ENCODE peak calls at places on chromosomes 16 and 17, in seven cellular contexts. One of them, this sample, is unnamed.

GRCh38 chr17:2994441-2994840 is 69.0 kb downstream of the OR1D5 start:
- DNase-seq in SK-N-SH: no peak
- DNase-seq in K562: no peak
- DNase-seq in GM12891: no peak
- DNase-seq in GM12878: no peak
- DNase-seq in H1: no peak
- DNase-seq in HepG2: no peak
- DNase-seq in this sample: no peak

GRCh38 chr17:47929218-47930000 is 12.0 kb upstream of the PNPO start:
- DNase-seq in GM12878: no peak
- DNase-seq in HepG2: no peak
- DNase-seq in K562: no peak
- DNase-seq in GM12891: no peak
- DNase-seq in H1: no peak
- DNase-seq in SK-N-SH: no peak
- DNase-seq in this sample: no peak

GRCh38 chr16:79997257-79997656 is 396.7 kb upstream of the MAF start:
- DNase-seq in GM12878: no peak
- DNase-seq in K562: peak
- DNase-seq in HepG2: peak
- DNase-seq in GM12891: no peak
- DNase-seq in SK-N-SH: peak
- DNase-seq in H1: peak
- DNase-seq in this sample: no peak

GRCh38 chr16:64621616-64622015 is 500.2 kb downstream of the CDH11 start:
- DNase-seq in H1: no peak
- DNase-seq in SK-N-SH: no peak
- DNase-seq in GM12878: no peak
- DNase-seq in GM12891: no peak
- DNase-seq in HepG2: no peak
- DNase-seq in K562: no peak
- DNase-seq in this sample: no peak

GRCh38 chr16:62805221-62805857 is 769.1 kb upstream of the CDH8 start:
- DNase-seq in GM12878: no peak
- DNase-seq in GM12891: no peak
- DNase-seq in HepG2: no peak
- DNase-seq in K562: no peak
- DNase-seq in H1: no peak
- DNase-seq in SK-N-SH: no peak
- DNase-seq in this sample: no peak

GRCh38 chr17:49438439-49438861 is 23.8 kb upstream of the PHB1 start:
- DNase-seq in GM12878: no peak
- DNase-seq in H1: peak
- DNase-seq in SK-N-SH: no peak
- DNase-seq in HepG2: peak
- DNase-seq in GM12891: no peak
- DNase-seq in K562: no peak
- DNase-seq in this sample: no peak

GRCh38 chr17:40023590-40024292 is 8.5 kb downstream of the CSF3 start:
- DNase-seq in GM12891: no peak
- DNase-seq in HepG2: no peak
- DNase-seq in GM12878: no peak
- DNase-seq in K562: no peak
- DNase-seq in H1: no peak
- DNase-seq in SK-N-SH: no peak
- DNase-seq in this sample: no peak

GRCh38 chr16:2738615-2739014 is 13.8 kb upstream of the SRRM2 start:
- DNase-seq in SK-N-SH: no peak
- DNase-seq in HepG2: no peak
- DNase-seq in H1: no peak
- DNase-seq in K562: peak
- DNase-seq in GM12891: no peak
- DNase-seq in GM12878: no peak
- DNase-seq in this sample: no peak

GRCh38 chr17:13024526-13025263 is 6.9 kb upstream of the ELAC2 start:
- DNase-seq in SK-N-SH: peak
- DNase-seq in HepG2: peak
- DNase-seq in K562: peak
- DNase-seq in GM12891: peak
- DNase-seq in GM12878: no peak
- DNase-seq in H1: peak
- DNase-seq in this sample: peak

GRCh38 chr17:72233981-72234380 is 113.2 kb downstream of the SOX9 start:
- DNase-seq in GM12878: no peak
- DNase-seq in GM12891: no peak
- DNase-seq in K562: no peak
- DNase-seq in H1: no peak
- DNase-seq in SK-N-SH: no peak
- DNase-seq in HepG2: no peak
- DNase-seq in this sample: no peak

GRCh38 chr17:80005360-80006338 is 30.0 kb downstream of the TBC1D16 start:
- DNase-seq in GM12891: peak
- DNase-seq in HepG2: peak
- DNase-seq in GM12878: no peak
- DNase-seq in SK-N-SH: peak
- DNase-seq in H1: peak
- DNase-seq in K562: peak
- DNase-seq in this sample: peak

GRCh38 chr17:21288581-21289017 is 4.1 kb downstream of the MAP2K3 start:
- DNase-seq in HepG2: no peak
- DNase-seq in GM12891: no peak
- DNase-seq in SK-N-SH: no peak
- DNase-seq in GM12878: peak
- DNase-seq in K562: no peak
- DNase-seq in H1: no peak
- DNase-seq in this sample: no peak

GRCh38 chr17:9957244-9957643 is 52.2 kb upstream of the RCVRN start:
- DNase-seq in SK-N-SH: no peak
- DNase-seq in GM12891: no peak
- DNase-seq in K562: no peak
- DNase-seq in HepG2: no peak
- DNase-seq in H1: no peak
- DNase-seq in GM12878: no peak
- DNase-seq in this sample: no peak

GRCh38 chr17:9956474-9957131 is 51.5 kb upstream of the RCVRN start:
- DNase-seq in HepG2: no peak
- DNase-seq in GM12891: no peak
- DNase-seq in GM12878: no peak
- DNase-seq in K562: no peak
- DNase-seq in SK-N-SH: no peak
- DNase-seq in H1: no peak
- DNase-seq in this sample: no peak

GRCh38 chr17:9958586-9959281 is 53.7 kb upstream of the RCVRN start:
- DNase-seq in GM12878: no peak
- DNase-seq in HepG2: no peak
- DNase-seq in K562: no peak
- DNase-seq in SK-N-SH: no peak
- DNase-seq in GM12891: no peak
- DNase-seq in H1: no peak
- DNase-seq in this sample: no peak

DNA sequence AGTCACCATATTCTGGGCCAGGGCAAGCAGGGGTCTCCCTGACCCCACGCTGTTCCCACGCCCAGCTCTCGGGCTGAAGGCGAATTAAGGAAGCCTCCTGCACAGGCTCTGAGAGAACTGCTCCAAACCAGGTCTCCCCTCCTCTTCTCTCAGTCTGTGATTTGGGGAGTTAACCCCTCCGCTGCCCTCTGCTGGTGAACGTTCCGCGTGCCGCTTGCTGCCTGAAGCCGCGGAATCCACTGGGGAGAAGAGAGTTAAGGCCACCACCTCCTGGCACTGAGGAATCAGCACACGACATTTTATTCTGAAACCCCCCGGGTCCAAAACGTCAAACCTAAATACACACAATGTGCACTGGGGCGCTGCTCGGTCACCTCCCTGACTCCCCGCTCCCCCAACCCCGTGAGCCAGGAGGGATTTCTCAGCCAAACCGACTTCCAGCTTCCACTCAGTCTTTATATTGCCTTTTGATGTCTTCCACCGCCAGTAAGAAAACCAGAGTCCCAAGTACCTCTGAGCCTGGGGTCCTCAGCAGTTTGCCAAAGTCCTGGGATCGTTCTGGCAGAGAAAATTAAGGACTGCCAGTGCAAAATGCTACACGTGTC is 54.4 kb upstream of the RCVRN start:
- DNase-seq in SK-N-SH: peak
- DNase-seq in K562: peak
- DNase-seq in H1: peak
- DNase-seq in GM12878: no peak
- DNase-seq in HepG2: peak
- DNase-seq in GM12891: peak
- DNase-seq in this sample: peak
- TF ChIP-seq TAF1 in SK-N-SH: no peak
- TF ChIP-seq TAF1 in K562: no peak
- TF ChIP-seq TAF1 in H1: no peak
- TF ChIP-seq TAF1 in GM12878: no peak
- TF ChIP-seq TAF1 in HepG2: no peak
- TF ChIP-seq TAF1 in GM12891: no peak
- TF ChIP-seq TAF1 in this sample: no peak

GRCh38 chr16:30922960-30923535 is 324 bp upstream of the FBXL19 start:
- DNase-seq in HepG2: peak
- DNase-seq in SK-N-SH: peak
- DNase-seq in GM12891: peak
- DNase-seq in K562: peak
- DNase-seq in GM12878: peak
- DNase-seq in H1: peak
- DNase-seq in this sample: peak
- TF ChIP-seq POLR2AphosphoS5 in HepG2: peak
- TF ChIP-seq POLR2AphosphoS5 in SK-N-SH: peak
- TF ChIP-seq POLR2AphosphoS5 in GM12891: no peak
- TF ChIP-seq POLR2AphosphoS5 in K562: peak
- TF ChIP-seq POLR2AphosphoS5 in GM12878: no peak
- TF ChIP-seq POLR2AphosphoS5 in H1: peak
- TF ChIP-seq POLR2AphosphoS5 in this sample: no peak

GRCh38 chr17:4742133-4742532 is 2.4 kb upstream of the CXCL16 start:
- DNase-seq in SK-N-SH: no peak
- DNase-seq in H1: no peak
- DNase-seq in GM12891: no peak
- DNase-seq in HepG2: no peak
- DNase-seq in GM12878: no peak
- DNase-seq in K562: no peak
- DNase-seq in this sample: no peak
- TF ChIP-seq TAF1 in SK-N-SH: no peak
- TF ChIP-seq TAF1 in H1: no peak
- TF ChIP-seq TAF1 in GM12891: no peak
- TF ChIP-seq TAF1 in HepG2: no peak
- TF ChIP-seq TAF1 in GM12878: no peak
- TF ChIP-seq TAF1 in K562: no peak
- TF ChIP-seq TAF1 in this sample: no peak

GRCh38 chr17:75838410-75838809 is 5.8 kb downstream of the UNC13D start:
- DNase-seq in GM12878: no peak
- DNase-seq in HepG2: no peak
- DNase-seq in K562: no peak
- DNase-seq in SK-N-SH: no peak
- DNase-seq in H1: no peak
- DNase-seq in GM12891: no peak
- DNase-seq in this sample: no peak
- TF ChIP-seq POLR2AphosphoS5 in GM12878: no peak
- TF ChIP-seq POLR2AphosphoS5 in HepG2: no peak
- TF ChIP-seq POLR2AphosphoS5 in K562: no peak
- TF ChIP-seq POLR2AphosphoS5 in SK-N-SH: no peak
- TF ChIP-seq POLR2AphosphoS5 in H1: no peak
- TF ChIP-seq POLR2AphosphoS5 in GM12891: no peak
- TF ChIP-seq POLR2AphosphoS5 in this sample: no peak

DNA sequence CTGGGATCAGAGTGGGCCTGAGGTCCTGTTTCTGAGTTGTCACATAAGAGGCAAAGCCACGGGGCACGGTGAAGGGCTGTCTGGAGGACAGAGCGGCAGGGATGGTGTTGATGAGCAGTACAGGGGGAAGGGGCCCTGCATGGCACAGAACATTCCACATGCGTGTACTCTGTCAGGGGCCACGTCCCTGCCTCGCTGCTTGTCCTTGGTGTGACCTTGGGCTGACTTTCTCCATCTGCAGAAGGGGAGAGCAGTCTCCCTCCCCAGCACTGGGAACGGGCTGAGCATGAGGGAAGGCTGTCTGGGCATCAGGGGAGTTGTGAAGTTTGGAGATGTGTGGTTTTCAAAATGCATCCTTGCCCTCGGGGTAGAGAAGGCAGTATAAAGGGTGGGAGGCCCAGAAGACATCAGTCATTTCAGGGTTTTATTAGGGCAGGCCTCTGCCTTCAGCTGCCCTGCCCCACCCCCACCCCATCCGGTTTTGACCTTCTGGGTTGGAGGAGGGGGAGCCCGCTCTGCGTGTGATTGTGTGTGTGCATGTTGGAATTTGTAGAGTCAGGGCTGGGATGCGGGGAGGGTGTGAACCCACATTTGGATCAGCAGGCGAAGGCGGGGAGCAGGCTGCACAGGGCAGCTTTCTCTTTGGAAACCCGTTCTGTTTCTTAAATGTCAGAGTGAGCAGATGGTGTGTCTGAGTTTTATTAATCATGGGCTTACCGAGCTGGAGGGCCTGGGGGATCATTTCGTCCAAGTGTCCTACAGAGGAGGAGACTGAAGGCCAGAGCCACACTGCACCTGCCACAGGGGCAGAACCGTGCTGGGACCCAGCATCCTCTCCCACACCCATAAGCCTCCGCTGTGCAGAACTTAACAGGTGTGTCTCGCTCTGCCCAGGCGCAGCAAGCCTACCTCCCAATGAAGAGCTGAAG is 71.2 kb upstream of the GSE1 start:
- DNase-seq in GM12878: no peak
- DNase-seq in GM12891: no peak
- DNase-seq in H1: no peak
- DNase-seq in K562: no peak
- DNase-seq in SK-N-SH: no peak
- DNase-seq in HepG2: no peak
- DNase-seq in this sample: no peak
- TF ChIP-seq TAF1 in GM12878: no peak
- TF ChIP-seq TAF1 in GM12891: no peak
- TF ChIP-seq TAF1 in H1: no peak
- TF ChIP-seq TAF1 in K562: no peak
- TF ChIP-seq TAF1 in SK-N-SH: no peak
- TF ChIP-seq TAF1 in HepG2: no peak
- TF ChIP-seq TAF1 in this sample: no peak